ENCODE peak calls at places on chromosomes 11 and 22, in eight cellular contexts. One of them, this sample, is unnamed.

GRCh38 chr11:103622296-103622695 is 414.1 kb upstream of the DDI1 start:
- DNase-seq in pancreas: no peak
- DNase-seq in EL: peak
- DNase-seq in naive thymus-derived CD4-positive, alpha-beta T cell: no peak
- DNase-seq in activated gamma-delta T cell: no peak
- DNase-seq in fibroblast of lung: no peak
- DNase-seq in T-helper 2 cell: no peak
- DNase-seq in NCI-H146: no peak
- DNase-seq in this sample: no peak

GRCh38 chr11:45597116-45597515 is 68.3 kb downstream of the CHST1 start:
- DNase-seq in activated gamma-delta T cell: no peak
- DNase-seq in EL: no peak
- DNase-seq in naive thymus-derived CD4-positive, alpha-beta T cell: no peak
- DNase-seq in NCI-H146: no peak
- DNase-seq in pancreas: no peak
- DNase-seq in fibroblast of lung: no peak
- DNase-seq in T-helper 2 cell: no peak
- DNase-seq in this sample: no peak

GRCh38 chr11:93000511-93001476 is 31.3 kb downstream of the MTNR1B start:
- DNase-seq in naive thymus-derived CD4-positive, alpha-beta T cell: no peak
- DNase-seq in activated gamma-delta T cell: no peak
- DNase-seq in NCI-H146: no peak
- DNase-seq in pancreas: no peak
- DNase-seq in EL: peak
- DNase-seq in fibroblast of lung: peak
- DNase-seq in T-helper 2 cell: no peak
- DNase-seq in this sample: no peak

GRCh38 chr11:8384199-8384821 is 120.6 kb upstream of the LMO1 start:
- DNase-seq in EL: peak
- DNase-seq in pancreas: no peak
- DNase-seq in NCI-H146: no peak
- DNase-seq in fibroblast of lung: peak
- DNase-seq in naive thymus-derived CD4-positive, alpha-beta T cell: no peak
- DNase-seq in activated gamma-delta T cell: no peak
- DNase-seq in T-helper 2 cell: no peak
- DNase-seq in this sample: no peak

GRCh38 chr22:31083377-31083768 is 2.3 kb downstream of the SMTN start:
- DNase-seq in fibroblast of lung: no peak
- DNase-seq in EL: no peak
- DNase-seq in pancreas: peak
- DNase-seq in NCI-H146: peak
- DNase-seq in activated gamma-delta T cell: no peak
- DNase-seq in naive thymus-derived CD4-positive, alpha-beta T cell: no peak
- DNase-seq in T-helper 2 cell: no peak
- DNase-seq in this sample: no peak

GRCh38 chr11:130420478-130421198 is 7.8 kb downstream of the ADAMTS8 start:
- DNase-seq in NCI-H146: no peak
- DNase-seq in naive thymus-derived CD4-positive, alpha-beta T cell: no peak
- DNase-seq in fibroblast of lung: peak
- DNase-seq in activated gamma-delta T cell: no peak
- DNase-seq in T-helper 2 cell: no peak
- DNase-seq in EL: no peak
- DNase-seq in pancreas: no peak
- DNase-seq in this sample: no peak

GRCh38 chr22:33465554-33465953 is 407.4 kb upstream of the SYN3 start:
- DNase-seq in NCI-H146: no peak
- DNase-seq in fibroblast of lung: no peak
- DNase-seq in EL: no peak
- DNase-seq in T-helper 2 cell: no peak
- DNase-seq in pancreas: no peak
- DNase-seq in activated gamma-delta T cell: no peak
- DNase-seq in naive thymus-derived CD4-positive, alpha-beta T cell: no peak
- DNase-seq in this sample: no peak

GRCh38 chr22:38613588-38613987 is 42.6 kb downstream of the FAM227A start:
- DNase-seq in naive thymus-derived CD4-positive, alpha-beta T cell: no peak
- DNase-seq in pancreas: no peak
- DNase-seq in fibroblast of lung: no peak
- DNase-seq in EL: no peak
- DNase-seq in activated gamma-delta T cell: no peak
- DNase-seq in T-helper 2 cell: no peak
- DNase-seq in NCI-H146: no peak
- DNase-seq in this sample: no peak

GRCh38 chr11:86698634-86699033 is 26.2 kb upstream of the ME3 start:
- DNase-seq in T-helper 2 cell: no peak
- DNase-seq in naive thymus-derived CD4-positive, alpha-beta T cell: no peak
- DNase-seq in activated gamma-delta T cell: no peak
- DNase-seq in fibroblast of lung: peak
- DNase-seq in EL: peak
- DNase-seq in NCI-H146: no peak
- DNase-seq in pancreas: no peak
- DNase-seq in this sample: no peak

GRCh38 chr11:66315498-66315885 is 1.4 kb downstream of the CD248 start:
- DNase-seq in EL: no peak
- DNase-seq in naive thymus-derived CD4-positive, alpha-beta T cell: no peak
- DNase-seq in NCI-H146: no peak
- DNase-seq in T-helper 2 cell: no peak
- DNase-seq in activated gamma-delta T cell: no peak
- DNase-seq in pancreas: no peak
- DNase-seq in fibroblast of lung: no peak
- DNase-seq in this sample: no peak

GRCh38 chr11:129042503-129042902 is 99.8 kb upstream of the TP53AIP1 start:
- DNase-seq in NCI-H146: no peak
- DNase-seq in pancreas: no peak
- DNase-seq in naive thymus-derived CD4-positive, alpha-beta T cell: no peak
- DNase-seq in activated gamma-delta T cell: no peak
- DNase-seq in fibroblast of lung: no peak
- DNase-seq in EL: no peak
- DNase-seq in T-helper 2 cell: no peak
- DNase-seq in this sample: no peak

GRCh38 chr22:42520663-42521546 is 1.3 kb upstream of the RRP7A start:
- DNase-seq in T-helper 2 cell: no peak
- DNase-seq in naive thymus-derived CD4-positive, alpha-beta T cell: no peak
- DNase-seq in NCI-H146: no peak
- DNase-seq in pancreas: no peak
- DNase-seq in fibroblast of lung: no peak
- DNase-seq in activated gamma-delta T cell: no peak
- DNase-seq in EL: no peak
- DNase-seq in this sample: no peak

GRCh38 chr11:96237759-96238158 is 105.2 kb downstream of the MAML2 start:
- DNase-seq in activated gamma-delta T cell: no peak
- DNase-seq in T-helper 2 cell: no peak
- DNase-seq in naive thymus-derived CD4-positive, alpha-beta T cell: no peak
- DNase-seq in fibroblast of lung: no peak
- DNase-seq in pancreas: no peak
- DNase-seq in NCI-H146: no peak
- DNase-seq in EL: no peak
- DNase-seq in this sample: no peak

GRCh38 chr11:33089776-33090175 is 50.4 kb downstream of the TCP11L1 start:
- DNase-seq in naive thymus-derived CD4-positive, alpha-beta T cell: no peak
- DNase-seq in EL: no peak
- DNase-seq in NCI-H146: no peak
- DNase-seq in fibroblast of lung: peak
- DNase-seq in pancreas: no peak
- DNase-seq in T-helper 2 cell: no peak
- DNase-seq in activated gamma-delta T cell: no peak
- DNase-seq in this sample: no peak

GRCh38 chr22:50536231-50536630 is 6.4 kb upstream of the TYMP start:
- DNase-seq in EL: no peak
- DNase-seq in fibroblast of lung: no peak
- DNase-seq in NCI-H146: no peak
- DNase-seq in T-helper 2 cell: no peak
- DNase-seq in naive thymus-derived CD4-positive, alpha-beta T cell: no peak
- DNase-seq in activated gamma-delta T cell: no peak
- DNase-seq in pancreas: no peak
- DNase-seq in this sample: no peak

GRCh38 chr11:117986981-117987495 is 844 bp downstream of the IL10RA start:
- DNase-seq in EL: no peak
- DNase-seq in naive thymus-derived CD4-positive, alpha-beta T cell: peak
- DNase-seq in T-helper 2 cell: peak
- DNase-seq in pancreas: no peak
- DNase-seq in NCI-H146: no peak
- DNase-seq in activated gamma-delta T cell: no peak
- DNase-seq in fibroblast of lung: no peak
- DNase-seq in this sample: no peak

GRCh38 chr22:46288846-46289243 is 7.8 kb upstream of the GTSE1 start:
- DNase-seq in pancreas: no peak
- DNase-seq in EL: no peak
- DNase-seq in activated gamma-delta T cell: no peak
- DNase-seq in T-helper 2 cell: no peak
- DNase-seq in NCI-H146: no peak
- DNase-seq in fibroblast of lung: no peak
- DNase-seq in naive thymus-derived CD4-positive, alpha-beta T cell: no peak
- DNase-seq in this sample: no peak

GRCh38 chr11:127651175-127651887 is 650.8 kb upstream of the KIRREL3 start:
- DNase-seq in naive thymus-derived CD4-positive, alpha-beta T cell: no peak
- DNase-seq in NCI-H146: no peak
- DNase-seq in EL: peak
- DNase-seq in fibroblast of lung: peak
- DNase-seq in activated gamma-delta T cell: no peak
- DNase-seq in pancreas: no peak
- DNase-seq in T-helper 2 cell: no peak
- DNase-seq in this sample: no peak

GRCh38 chr11:35402751-35403454 is 16.5 kb downstream of the SLC1A2 start:
- DNase-seq in T-helper 2 cell: no peak
- DNase-seq in fibroblast of lung: no peak
- DNase-seq in activated gamma-delta T cell: no peak
- DNase-seq in pancreas: no peak
- DNase-seq in NCI-H146: no peak
- DNase-seq in EL: no peak
- DNase-seq in naive thymus-derived CD4-positive, alpha-beta T cell: no peak
- DNase-seq in this sample: no peak

GRCh38 chr11:122342089-122342749 is 226.2 kb upstream of the BLID start:
- DNase-seq in NCI-H146: no peak
- DNase-seq in naive thymus-derived CD4-positive, alpha-beta T cell: no peak
- DNase-seq in T-helper 2 cell: no peak
- DNase-seq in pancreas: no peak
- DNase-seq in EL: no peak
- DNase-seq in fibroblast of lung: no peak
- DNase-seq in activated gamma-delta T cell: no peak
- DNase-seq in this sample: no peak

GRCh38 chr11:120830092-120830491 is 193.8 kb upstream of the TBCEL start:
- DNase-seq in T-helper 2 cell: no peak
- DNase-seq in activated gamma-delta T cell: no peak
- DNase-seq in fibroblast of lung: no peak
- DNase-seq in pancreas: no peak
- DNase-seq in NCI-H146: no peak
- DNase-seq in naive thymus-derived CD4-positive, alpha-beta T cell: no peak
- DNase-seq in EL: no peak
- DNase-seq in this sample: no peak

GRCh38 chr11:126816655-126817054 is 183.9 kb downstream of the KIRREL3 start:
- DNase-seq in EL: peak
- DNase-seq in naive thymus-derived CD4-positive, alpha-beta T cell: no peak
- DNase-seq in pancreas: no peak
- DNase-seq in activated gamma-delta T cell: no peak
- DNase-seq in fibroblast of lung: peak
- DNase-seq in NCI-H146: peak
- DNase-seq in T-helper 2 cell: no peak
- DNase-seq in this sample: no peak

GRCh38 chr11:102267602-102268001 is 49.7 kb upstream of the BIRC3 start:
- DNase-seq in NCI-H146: no peak
- DNase-seq in T-helper 2 cell: no peak
- DNase-seq in pancreas: no peak
- DNase-seq in naive thymus-derived CD4-positive, alpha-beta T cell: no peak
- DNase-seq in fibroblast of lung: peak
- DNase-seq in activated gamma-delta T cell: no peak
- DNase-seq in EL: peak
- DNase-seq in this sample: no peak

GRCh38 chr11:63738720-63739360 is 29.7 kb downstream of the ZFTA start:
- DNase-seq in activated gamma-delta T cell: no peak
- DNase-seq in pancreas: peak
- DNase-seq in EL: peak
- DNase-seq in fibroblast of lung: peak
- DNase-seq in naive thymus-derived CD4-positive, alpha-beta T cell: peak
- DNase-seq in T-helper 2 cell: peak
- DNase-seq in NCI-H146: peak
- DNase-seq in this sample: no peak

GRCh38 chr22:20742764-20743163 is 31.1 kb upstream of the SERPIND1 start:
- DNase-seq in naive thymus-derived CD4-positive, alpha-beta T cell: no peak
- DNase-seq in pancreas: no peak
- DNase-seq in activated gamma-delta T cell: no peak
- DNase-seq in NCI-H146: no peak
- DNase-seq in T-helper 2 cell: no peak
- DNase-seq in fibroblast of lung: no peak
- DNase-seq in EL: no peak
- DNase-seq in this sample: no peak

GRCh38 chr11:85848556-85848955 is 6.6 kb upstream of the CCDC83 start:
- DNase-seq in naive thymus-derived CD4-positive, alpha-beta T cell: no peak
- DNase-seq in fibroblast of lung: no peak
- DNase-seq in EL: peak
- DNase-seq in NCI-H146: no peak
- DNase-seq in activated gamma-delta T cell: no peak
- DNase-seq in pancreas: no peak
- DNase-seq in T-helper 2 cell: no peak
- DNase-seq in this sample: no peak

GRCh38 chr22:39567135-39567946 is 3.2 kb upstream of the CACNA1I start:
- DNase-seq in EL: no peak
- DNase-seq in pancreas: no peak
- DNase-seq in fibroblast of lung: no peak
- DNase-seq in naive thymus-derived CD4-positive, alpha-beta T cell: peak
- DNase-seq in NCI-H146: no peak
- DNase-seq in T-helper 2 cell: no peak
- DNase-seq in activated gamma-delta T cell: no peak
- DNase-seq in this sample: no peak

GRCh38 chr11:75651218-75651617 is 17.6 kb downstream of the MAP6 start:
- DNase-seq in activated gamma-delta T cell: no peak
- DNase-seq in naive thymus-derived CD4-positive, alpha-beta T cell: no peak
- DNase-seq in pancreas: no peak
- DNase-seq in EL: no peak
- DNase-seq in T-helper 2 cell: no peak
- DNase-seq in fibroblast of lung: no peak
- DNase-seq in NCI-H146: no peak
- DNase-seq in this sample: no peak

GRCh38 chr11:11581493-11581880 is 40.3 kb downstream of the GALNT18 start:
- DNase-seq in naive thymus-derived CD4-positive, alpha-beta T cell: no peak
- DNase-seq in NCI-H146: no peak
- DNase-seq in fibroblast of lung: no peak
- DNase-seq in T-helper 2 cell: no peak
- DNase-seq in EL: no peak
- DNase-seq in pancreas: no peak
- DNase-seq in activated gamma-delta T cell: no peak
- DNase-seq in this sample: no peak

GRCh38 chr22:38270091-38270972 is 2.5 kb downstream of the TMEM184B start:
- DNase-seq in naive thymus-derived CD4-positive, alpha-beta T cell: no peak
- DNase-seq in NCI-H146: no peak
- DNase-seq in activated gamma-delta T cell: no peak
- DNase-seq in EL: peak
- DNase-seq in pancreas: no peak
- DNase-seq in T-helper 2 cell: no peak
- DNase-seq in fibroblast of lung: no peak
- DNase-seq in this sample: no peak

GRCh38 chr22:23399367-23400285 is 180.5 kb downstream of the IGLL1 start:
- DNase-seq in T-helper 2 cell: no peak
- DNase-seq in fibroblast of lung: no peak
- DNase-seq in EL: no peak
- DNase-seq in pancreas: peak
- DNase-seq in naive thymus-derived CD4-positive, alpha-beta T cell: no peak
- DNase-seq in NCI-H146: no peak
- DNase-seq in activated gamma-delta T cell: no peak
- DNase-seq in this sample: peak

GRCh38 chr22:25942989-25943411 is 201.0 kb downstream of the MYO18B start:
- DNase-seq in T-helper 2 cell: no peak
- DNase-seq in EL: no peak
- DNase-seq in fibroblast of lung: no peak
- DNase-seq in activated gamma-delta T cell: no peak
- DNase-seq in NCI-H146: peak
- DNase-seq in pancreas: no peak
- DNase-seq in naive thymus-derived CD4-positive, alpha-beta T cell: no peak
- DNase-seq in this sample: no peak

GRCh38 chr11:2525941-2526807 is 81.4 kb downstream of the KCNQ1 start:
- DNase-seq in fibroblast of lung: no peak
- DNase-seq in activated gamma-delta T cell: no peak
- DNase-seq in NCI-H146: no peak
- DNase-seq in naive thymus-derived CD4-positive, alpha-beta T cell: no peak
- DNase-seq in EL: no peak
- DNase-seq in T-helper 2 cell: no peak
- DNase-seq in pancreas: peak
- DNase-seq in this sample: peak

GRCh38 chr22:39498368-39498767 is 3.7 kb upstream of the MIEF1 start:
- DNase-seq in pancreas: no peak
- DNase-seq in fibroblast of lung: no peak
- DNase-seq in activated gamma-delta T cell: no peak
- DNase-seq in T-helper 2 cell: no peak
- DNase-seq in naive thymus-derived CD4-positive, alpha-beta T cell: no peak
- DNase-seq in NCI-H146: peak
- DNase-seq in EL: no peak
- DNase-seq in this sample: peak

This sample was measured in right lobe of liver.